ENCODE peak calls at places on chromosomes 7 and 10, in six cellular contexts. One of them, this sample, is unnamed.

GRCh38 chr10:17157024-17157423 is 27.4 kb upstream of the CUBN start:
- DNase-seq in AG04450: no peak
- DNase-seq in sigmoid colon: no peak
- DNase-seq in heart left ventricle: no peak
- DNase-seq in transverse colon: no peak
- DNase-seq in OCI-LY7: no peak
- DNase-seq in this sample: no peak

GRCh38 chr7:134662166-134662870 is 15.7 kb downstream of the BPGM start:
- DNase-seq in sigmoid colon: no peak
- DNase-seq in heart left ventricle: no peak
- DNase-seq in AG04450: no peak
- DNase-seq in transverse colon: no peak
- DNase-seq in OCI-LY7: no peak
- DNase-seq in this sample: no peak

GRCh38 chr7:79610905-79611304 is 157.4 kb upstream of the MAGI2 start:
- DNase-seq in AG04450: no peak
- DNase-seq in OCI-LY7: no peak
- DNase-seq in heart left ventricle: no peak
- DNase-seq in transverse colon: no peak
- DNase-seq in sigmoid colon: no peak
- DNase-seq in this sample: no peak

GRCh38 chr10:133012573-133013359 is 70.4 kb upstream of the CFAP46 start:
- DNase-seq in transverse colon: peak; percentile 16
- DNase-seq in heart left ventricle: no peak
- DNase-seq in sigmoid colon: no peak
- DNase-seq in OCI-LY7: no peak
- DNase-seq in AG04450: no peak
- DNase-seq in this sample: no peak

GRCh38 chr10:28903716-28904115 is 226.4 kb downstream of the BAMBI start:
- DNase-seq in OCI-LY7: no peak
- DNase-seq in transverse colon: no peak
- DNase-seq in sigmoid colon: no peak
- DNase-seq in heart left ventricle: no peak
- DNase-seq in AG04450: no peak
- DNase-seq in this sample: no peak

GRCh38 chr7:139570119-139570518 is 46.6 kb downstream of the CLEC2L start:
- DNase-seq in OCI-LY7: no peak
- DNase-seq in heart left ventricle: no peak
- DNase-seq in sigmoid colon: no peak
- DNase-seq in AG04450: no peak
- DNase-seq in transverse colon: no peak
- DNase-seq in this sample: no peak

GRCh38 chr7:15309891-15310290 is 251.9 kb downstream of the AGMO start:
- DNase-seq in sigmoid colon: no peak
- DNase-seq in AG04450: no peak
- DNase-seq in heart left ventricle: no peak
- DNase-seq in transverse colon: no peak
- DNase-seq in OCI-LY7: no peak
- DNase-seq in this sample: no peak

GRCh38 chr10:69004821-69005220 is 16.2 kb downstream of the KIFBP start:
- DNase-seq in transverse colon: no peak
- DNase-seq in sigmoid colon: no peak
- DNase-seq in OCI-LY7: peak; percentile 49
- DNase-seq in AG04450: peak; percentile 24
- DNase-seq in heart left ventricle: no peak
- DNase-seq in this sample: no peak

GRCh38 chr10:111116762-111117445 is 40.1 kb downstream of the ADRA2A start:
- DNase-seq in AG04450: no peak
- DNase-seq in transverse colon: peak; percentile 24
- DNase-seq in sigmoid colon: no peak
- DNase-seq in OCI-LY7: no peak
- DNase-seq in heart left ventricle: no peak
- DNase-seq in this sample: no peak

GRCh38 chr10:43239756-43240155 is 27.1 kb downstream of the RASGEF1A start:
- DNase-seq in transverse colon: no peak
- DNase-seq in AG04450: no peak
- DNase-seq in heart left ventricle: no peak
- DNase-seq in OCI-LY7: no peak
- DNase-seq in sigmoid colon: no peak
- DNase-seq in this sample: no peak

GRCh38 chr7:74627699-74628411 is 29.7 kb upstream of the GTF2I start:
- DNase-seq in OCI-LY7: no peak
- DNase-seq in AG04450: peak; percentile 21
- DNase-seq in heart left ventricle: peak; percentile 27
- DNase-seq in transverse colon: peak; percentile 66
- DNase-seq in sigmoid colon: peak; percentile 74
- DNase-seq in this sample: no peak
- H3K4me3 ChIP-seq in OCI-LY7: no peak overlapping the region
- H3K4me3 ChIP-seq in AG04450: no peak overlapping the region
- H3K4me3 ChIP-seq in heart left ventricle: no peak overlapping the region
- H3K4me3 ChIP-seq in transverse colon: no peak overlapping the region
- H3K4me3 ChIP-seq in sigmoid colon: peak overlapping the region; percentile 23
- H3K4me3 ChIP-seq in this sample: no peak overlapping the region

GRCh38 chr10:114680557-114681117 is 22.6 kb upstream of the ABLIM1 start:
- DNase-seq in transverse colon: no peak
- DNase-seq in heart left ventricle: no peak
- DNase-seq in AG04450: no peak
- DNase-seq in OCI-LY7: no peak
- DNase-seq in sigmoid colon: no peak
- DNase-seq in this sample: no peak
- TF ChIP-seq CTCF in transverse colon: no peak
- TF ChIP-seq CTCF in heart left ventricle: no peak
- TF ChIP-seq CTCF in AG04450: no peak
- TF ChIP-seq CTCF in OCI-LY7: no peak
- TF ChIP-seq CTCF in sigmoid colon: no peak
- TF ChIP-seq CTCF in this sample: no peak

GRCh38 chr7:20299145-20299544 is 31.6 kb upstream of the ITGB8 start:
- DNase-seq in transverse colon: no peak
- DNase-seq in OCI-LY7: no peak
- DNase-seq in AG04450: no peak
- DNase-seq in heart left ventricle: no peak
- DNase-seq in sigmoid colon: no peak
- DNase-seq in this sample: no peak

GRCh38 chr7:20302866-20303265 is 27.8 kb upstream of the ITGB8 start:
- DNase-seq in heart left ventricle: no peak
- DNase-seq in OCI-LY7: no peak
- DNase-seq in AG04450: no peak
- DNase-seq in sigmoid colon: no peak
- DNase-seq in transverse colon: no peak
- DNase-seq in this sample: no peak

GRCh38 chr7:20301311-20301939 is 29.3 kb upstream of the ITGB8 start:
- DNase-seq in transverse colon: no peak
- DNase-seq in AG04450: no peak
- DNase-seq in OCI-LY7: no peak
- DNase-seq in heart left ventricle: no peak
- DNase-seq in sigmoid colon: no peak
- DNase-seq in this sample: no peak

GRCh38 chr7:20298486-20298901 is 32.2 kb upstream of the ITGB8 start:
- DNase-seq in transverse colon: no peak
- DNase-seq in heart left ventricle: no peak
- DNase-seq in sigmoid colon: no peak
- DNase-seq in AG04450: no peak
- DNase-seq in OCI-LY7: no peak
- DNase-seq in this sample: no peak

GRCh38 chr7:20299647-20300312 is 30.9 kb upstream of the ITGB8 start:
- DNase-seq in sigmoid colon: no peak
- DNase-seq in transverse colon: no peak
- DNase-seq in heart left ventricle: no peak
- DNase-seq in AG04450: no peak
- DNase-seq in OCI-LY7: no peak
- DNase-seq in this sample: no peak
- H3K4me3 ChIP-seq in sigmoid colon: no peak overlapping the region
- H3K4me3 ChIP-seq in transverse colon: no peak overlapping the region
- H3K4me3 ChIP-seq in heart left ventricle: no peak overlapping the region
- H3K4me3 ChIP-seq in AG04450: no peak overlapping the region
- H3K4me3 ChIP-seq in OCI-LY7: no peak overlapping the region
- H3K4me3 ChIP-seq in this sample: no peak overlapping the region

DNA sequence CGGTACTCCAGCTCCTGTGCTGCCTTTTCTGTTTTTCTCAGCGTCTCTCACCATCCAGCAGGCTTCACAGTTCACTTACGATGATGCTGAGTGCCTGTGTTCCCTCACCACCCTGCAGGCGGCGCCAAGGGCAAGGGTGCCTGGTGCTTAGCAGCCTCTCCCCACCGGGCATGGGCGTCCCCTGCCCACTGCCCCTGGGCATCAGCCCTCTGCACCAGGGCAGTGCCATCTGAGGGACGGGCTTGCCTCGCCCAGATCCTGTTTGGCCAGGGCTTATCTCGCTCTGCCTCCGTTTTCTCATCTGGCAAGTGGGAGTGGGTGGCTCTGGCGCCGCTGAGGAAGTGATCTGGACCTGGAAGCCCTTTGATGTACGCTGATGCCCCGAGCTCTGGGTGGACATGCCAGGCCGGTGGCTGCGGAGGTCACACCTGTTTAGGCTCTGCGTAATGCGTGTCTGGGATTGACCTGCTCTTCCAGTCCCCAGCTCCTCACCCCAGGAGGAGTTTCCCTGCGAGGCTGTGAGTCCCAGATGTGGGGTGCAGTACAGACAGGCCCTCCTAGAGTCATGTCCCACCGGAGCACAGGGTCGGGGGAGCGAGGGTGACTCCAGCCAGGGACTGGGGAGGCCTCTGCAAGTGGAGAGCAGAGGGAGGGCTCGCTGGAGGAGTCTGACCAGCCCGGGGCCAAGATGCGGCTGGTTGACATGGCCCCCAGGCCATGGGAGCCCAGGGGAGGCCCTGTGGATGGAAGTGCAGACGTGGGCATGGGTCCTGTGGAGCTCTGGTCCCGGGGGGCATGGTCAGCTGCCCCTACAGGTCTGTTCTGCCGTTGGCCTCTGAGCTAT is 11.8 kb downstream of the TTYH3 start:
- DNase-seq in sigmoid colon: peak; percentile 67
- DNase-seq in heart left ventricle: no peak
- DNase-seq in OCI-LY7: peak; percentile 78
- DNase-seq in transverse colon: no peak
- DNase-seq in AG04450: no peak
- DNase-seq in this sample: no peak
- TF ChIP-seq CTCF in sigmoid colon: no peak
- TF ChIP-seq CTCF in heart left ventricle: peak; percentile 10
- TF ChIP-seq CTCF in OCI-LY7: peak; percentile 79
- TF ChIP-seq CTCF in transverse colon: no peak
- TF ChIP-seq CTCF in AG04450: peak; percentile 22
- TF ChIP-seq CTCF in this sample: peak; percentile 34

GRCh38 chr10:31752167-31752566 is 176.5 kb downstream of the ARHGAP12 start:
- DNase-seq in AG04450: no peak
- DNase-seq in heart left ventricle: no peak
- DNase-seq in OCI-LY7: no peak
- DNase-seq in sigmoid colon: no peak
- DNase-seq in transverse colon: no peak
- DNase-seq in this sample: no peak
- H3K4me3 ChIP-seq in AG04450: no peak overlapping the region
- H3K4me3 ChIP-seq in heart left ventricle: no peak overlapping the region
- H3K4me3 ChIP-seq in OCI-LY7: no peak overlapping the region
- H3K4me3 ChIP-seq in sigmoid colon: no peak overlapping the region
- H3K4me3 ChIP-seq in transverse colon: no peak overlapping the region
- H3K4me3 ChIP-seq in this sample: no peak overlapping the region

GRCh38 chr7:69018200-69018599 is 580.1 kb upstream of the AUTS2 start:
- DNase-seq in AG04450: no peak
- DNase-seq in heart left ventricle: no peak
- DNase-seq in transverse colon: no peak
- DNase-seq in sigmoid colon: no peak
- DNase-seq in OCI-LY7: peak; percentile 17
- DNase-seq in this sample: no peak
- TF ChIP-seq CTCF in AG04450: no peak
- TF ChIP-seq CTCF in heart left ventricle: no peak
- TF ChIP-seq CTCF in transverse colon: no peak
- TF ChIP-seq CTCF in sigmoid colon: no peak
- TF ChIP-seq CTCF in OCI-LY7: peak; percentile 40
- TF ChIP-seq CTCF in this sample: no peak